ENCODE peak calls at places on chromosomes 3 and 15, in eight cellular contexts. O, L, E, K, H, S, Y and U are unnamed samples.

GRCh38 chr3:195111322-195111710 is 159.6 kb downstream of the XXYLT1 start:
- DNase-seq in O (no peak), H (no peak), S (no peak), Y (no peak), L (no peak), K (no peak), E (no peak), U (no peak)

GRCh38 chr15:91278956-91279355 is 178.9 kb downstream of the SV2B start:
- DNase-seq in O (no peak), Y (no peak), L (peak; percentile 16), S (no peak), K (no peak), H (no peak), E (no peak), U (no peak)

GRCh38 chr15:68376447-68377060 is 55.4 kb downstream of the ITGA11 start:
- DNase-seq in S (peak; percentile 7), Y (no peak), L (no peak), H (no peak), E (no peak), O (no peak), K (no peak), U (peak; percentile 29)

GRCh38 chr15:93018574-93018973 is 70.4 kb downstream of the RGMA start:
- DNase-seq in H (no peak), L (no peak), K (no peak), O (no peak), S (no peak), Y (no peak), E (no peak), U (peak; percentile 75)

GRCh38 chr3:197495999-197496745 is 59.6 kb downstream of the BDH1 start:
- DNase-seq in L (no peak), Y (no peak), K (no peak), E (no peak), H (no peak), S (no peak), O (no peak), U (no peak)

GRCh38 chr15:62883938-62884479 is 158.5 kb upstream of the TPM1 start:
- DNase-seq in L (peak; percentile 62), O (no peak), Y (no peak), K (no peak), E (no peak), H (no peak), S (peak; percentile 53), U (no peak)

GRCh38 chr15:71678191-71678590 is 132.2 kb upstream of the NR2E3 start:
- DNase-seq in H (no peak), L (no peak), E (no peak), S (no peak), K (no peak), O (no peak), Y (no peak), U (no peak)

GRCh38 chr3:137224464-137224863 is 266.7 kb downstream of the IL20RB start:
- DNase-seq in E (no peak), S (no peak), L (no peak), K (no peak), Y (no peak), O (no peak), H (no peak), U (no peak)

GRCh38 chr15:26051771-26052685 is 188.9 kb upstream of the ATP10A start:
- DNase-seq in Y (no peak), K (no peak), E (no peak), S (peak; percentile 61), O (no peak), L (no peak), H (peak; percentile 22), U (no peak)

GRCh38 chr3:33884204-33884561 is 85.8 kb downstream of the PDCD6IP start:
- DNase-seq in K (no peak), E (no peak), O (no peak), Y (no peak), S (peak; percentile 21), H (no peak), L (no peak), U (peak; percentile 68)

GRCh38 chr3:85208650-85209049 is 249.9 kb downstream of the CADM2 start:
- DNase-seq in L (no peak), E (no peak), O (no peak), K (no peak), Y (no peak), H (no peak), S (no peak), U (no peak)

DNA sequence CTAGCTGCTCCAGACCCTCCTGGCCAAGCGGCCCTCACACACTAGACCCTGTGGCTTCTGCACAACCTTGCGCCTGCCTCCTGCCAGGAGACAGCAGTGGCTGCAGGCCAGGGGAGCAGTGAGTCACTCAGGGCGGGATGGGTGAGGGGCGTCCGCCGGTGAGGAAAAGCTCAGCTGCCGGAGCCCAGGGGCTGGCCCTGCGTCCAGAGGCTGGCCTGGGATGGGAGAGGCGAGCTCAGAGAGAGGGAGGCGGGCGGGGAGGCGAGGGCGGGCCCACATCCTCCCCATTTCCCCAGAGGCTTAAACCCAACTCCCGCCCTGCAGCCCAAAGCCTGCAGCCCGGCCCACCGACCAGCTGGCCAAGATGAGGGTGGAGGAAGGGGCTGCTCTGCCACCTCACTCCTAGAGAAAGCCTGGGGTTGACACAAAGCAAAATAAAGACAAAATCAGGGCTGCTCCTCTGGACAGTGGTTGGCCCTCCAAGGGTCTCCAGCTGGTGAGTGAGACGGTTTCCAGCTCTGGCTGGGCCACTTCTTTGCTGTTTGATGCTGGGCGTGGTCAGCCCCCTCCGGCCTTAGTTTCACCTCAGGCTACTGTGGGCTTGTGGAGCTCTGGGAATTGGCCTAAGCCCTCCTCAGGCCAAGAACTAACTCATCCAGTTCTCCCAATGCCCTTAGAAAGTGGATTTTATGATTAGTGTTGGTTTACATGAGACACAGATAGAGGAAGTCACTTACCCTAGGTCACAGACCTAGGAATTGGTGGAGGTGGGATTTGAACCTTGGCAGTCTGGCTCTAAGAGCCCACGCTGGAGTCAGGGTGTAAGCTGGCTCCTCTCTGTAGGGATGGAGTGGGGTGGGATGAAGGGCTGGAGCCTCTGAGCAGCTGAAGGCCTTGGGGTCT is 50.6 kb downstream of the IQSEC1 start:
- DNase-seq in H (peak; percentile 51), E (peak; percentile 50), Y (peak; percentile 93), S (peak; percentile 84), O (no peak), K (peak; percentile 80), L (peak; percentile 94), U (peak; percentile 86)
- H3K4me3 ChIP-seq in H (peak overlapping the region; percentile 22), E (peak overlapping the region; percentile 11), Y (peak overlapping the region; percentile 53), S (no peak overlapping the region), O (peak overlapping the region; percentile 10), K (peak overlapping the region; percentile 17), L (no peak overlapping the region), U (no peak overlapping the region)

GRCh38 chr3:138915503-138916498 is 31.1 kb downstream of the FOXL2 start:
- DNase-seq in Y (peak; percentile 97), L (peak; percentile 88), E (peak; percentile 96), K (peak; percentile 83), O (peak; percentile 93), H (peak; percentile 95), S (peak; percentile 94), U (peak; percentile 98)

GRCh38 chr3:138916824-138917223 is 30.1 kb downstream of the FOXL2 start:
- DNase-seq in S (no peak), E (peak; percentile 66), H (peak; percentile 88), L (no peak), O (peak; percentile 61), Y (no peak), K (no peak), U (no peak)

GRCh38 chr3:138923531-138923994 is 23.4 kb downstream of the FOXL2 start:
- DNase-seq in L (peak; percentile 72), H (peak; percentile 92), O (peak; percentile 86), E (peak; percentile 87), S (peak; percentile 62), Y (peak; percentile 80), K (peak; percentile 85), U (peak; percentile 97)

GRCh38 chr3:138921316-138922292 is 25.3 kb downstream of the FOXL2 start:
- DNase-seq in S (no peak), H (no peak), E (no peak), Y (no peak), L (peak; percentile 91), O (no peak), K (peak; percentile 60), U (no peak)

GRCh38 chr3:138919304-138919703 is 27.6 kb downstream of the FOXL2 start:
- DNase-seq in H (no peak), O (no peak), Y (no peak), E (no peak), L (no peak), K (no peak), S (no peak), U (no peak)
- TF ChIP-seq CTCF in H (no peak), O (no peak), Y (no peak), E (no peak), L (no peak), K (no peak), S (no peak), U (peak; percentile 32)

GRCh38 chr3:128500556-128500955 is 7.6 kb upstream of the GATA2 start:
- DNase-seq in Y (no peak), L (no peak), H (no peak), S (no peak), O (no peak), K (no peak), E (no peak), U (no peak)
- H3K27me3 ChIP-seq in Y (no peaks in the 10 kb centered on the region), L (peaks cover 15% of the 10 kb centered on the region), H (peaks cover 20% of the 10 kb centered on the region), S (no peaks in the 10 kb centered on the region), O (no peaks in the 10 kb centered on the region), K (peaks cover 28% of the 10 kb centered on the region), E (peaks cover 54% of the 10 kb centered on the region), U (peaks cover 56% of the 10 kb centered on the region)

DNA sequence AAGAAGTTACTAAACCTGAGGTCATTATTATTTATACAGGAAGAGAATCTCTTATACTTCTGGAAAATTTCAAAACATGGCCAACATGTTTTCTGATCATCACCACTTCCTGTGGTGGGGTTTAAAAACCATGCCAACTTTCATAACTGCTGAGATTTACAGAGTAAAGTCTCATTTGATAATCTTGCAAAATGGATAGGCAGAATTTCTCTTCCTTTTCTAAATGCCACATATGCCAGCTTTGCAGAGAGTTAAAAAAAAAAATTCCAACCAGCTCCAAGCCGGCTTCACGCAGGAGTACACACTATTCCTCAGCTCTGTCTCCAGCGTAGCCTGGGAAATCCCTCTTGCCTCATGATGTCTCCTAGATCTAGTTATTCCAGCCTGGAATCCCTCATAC is 124.2 kb upstream of the SPRED1 start:
- DNase-seq in L (peak; percentile 45), E (no peak), Y (no peak), H (no peak), O (no peak), K (no peak), S (no peak), U (no peak)
- H3K4me3 ChIP-seq in L (no peak overlapping the region), E (no peak overlapping the region), Y (no peak overlapping the region), H (no peak overlapping the region), O (no peak overlapping the region), K (no peak overlapping the region), S (no peak overlapping the region), U (no peak overlapping the region)